ENCODE peak calls at places on chromosome 3, in seven cellular contexts. R is activated CD4-positive, alpha-beta T cell treated with anti-CD3 and anti-CD28 coated beads for 24 hours; V is stimulated activated CD4-positive, alpha-beta T cell treated with anti-CD3 and anti-CD28 coated beads, Interleukin-1b, Interleukin-23, amount 100 ng/mL, for 1 hour; K is A549; G is mammary epithelial cell; D is epithelial cell of prostate; L is fibroblast of the aortic adventitia. T is an unnamed sample.

GRCh38 chr3:148727242-148727641 is 29.5 kb downstream of the AGTR1 start:
- DNase-seq in R (no peak), V (no peak), K (peak), G (no peak), D (no peak), L (no peak), T (peak)

GRCh38 chr3:177528306-177529070 is 331.2 kb upstream of the TBL1XR1 start:
- DNase-seq in R (no peak), V (no peak), K (no peak), G (peak), D (no peak), L (no peak), T (no peak)

GRCh38 chr3:71695000-71695482 is 30.2 kb downstream of the EIF4E3 start:
- DNase-seq in R (no peak), V (no peak), K (no peak), G (no peak), D (no peak), L (no peak), T (no peak)

GRCh38 chr3:30581067-30581585 is 25.3 kb upstream of the TGFBR2 start:
- DNase-seq in R (no peak), V (no peak), K (no peak), G (no peak), D (no peak), L (no peak), T (no peak)

GRCh38 chr3:35254917-35255316 is 384.4 kb upstream of the ARPP21 start:
- DNase-seq in R (no peak), V (no peak), K (no peak), G (no peak), D (no peak), L (no peak), T (no peak)

GRCh38 chr3:187802928-187803259 is 57.6 kb upstream of the BCL6 start:
- DNase-seq in R (peak), V (peak), K (no peak), G (no peak), D (no peak), L (no peak), T (no peak)

GRCh38 chr3:13528217-13528801 is 20.6 kb upstream of the FBLN2 start:
- DNase-seq in R (no peak), V (no peak), K (peak), G (no peak), D (no peak), L (peak), T (no peak)

GRCh38 chr3:141486416-141486734 is 452 bp upstream of the RASA2 start:
- DNase-seq in R (no peak), V (no peak), K (no peak), G (peak), D (no peak), L (no peak), T (no peak)

GRCh38 chr3:98185180-98185579 is 18.7 kb downstream of the OR5H15 start:
- DNase-seq in R (no peak), V (no peak), K (peak), G (no peak), D (no peak), L (no peak), T (no peak)

GRCh38 chr3:28577941-28578340 is 229.3 kb upstream of the AZI2 start:
- DNase-seq in R (no peak), V (no peak), K (no peak), G (no peak), D (no peak), L (no peak), T (no peak)

GRCh38 chr3:2098398-2099027 is at the start of gene CNTN4:
- DNase-seq in R (no peak), V (no peak), K (peak), G (no peak), D (no peak), L (no peak), T (peak)

GRCh38 chr3:53145109-53146077 is 15.2 kb upstream of the RFT1 start:
- DNase-seq in R (no peak), V (no peak), K (peak), G (no peak), D (no peak), L (no peak), T (no peak)

GRCh38 chr3:122694966-122695365 is 14.3 kb downstream of the PARP14 start:
- DNase-seq in R (no peak), V (no peak), K (no peak), G (no peak), D (no peak), L (no peak), T (no peak)

GRCh38 chr3:130276203-130276803 is 69.2 kb upstream of the COL6A5 start:
- DNase-seq in R (no peak), V (no peak), K (peak), G (peak), D (peak), L (peak), T (no peak)

GRCh38 chr3:156184156-156184555 is 63.8 kb downstream of the KCNAB1 start:
- DNase-seq in R (no peak), V (no peak), K (no peak), G (no peak), D (no peak), L (no peak), T (no peak)

GRCh38 chr3:126760541-126760940 is 56.5 kb downstream of the CHCHD6 start:
- DNase-seq in R (no peak), V (no peak), K (no peak), G (peak), D (no peak), L (no peak), T (no peak)

GRCh38 chr3:7876741-7877297 is 624.8 kb upstream of the LMCD1 start:
- DNase-seq in R (peak), V (peak), K (no peak), G (no peak), D (no peak), L (peak), T (no peak)

GRCh38 chr3:61577760-61578159 is 16.4 kb downstream of the PTPRG start:
- DNase-seq in R (no peak), V (no peak), K (no peak), G (no peak), D (no peak), L (no peak), T (no peak)

GRCh38 chr3:140467104-140467577 is 210.7 kb upstream of the TRIM42 start:
- DNase-seq in R (no peak), V (no peak), K (peak), G (peak), D (peak), L (peak), T (no peak)

GRCh38 chr3:186901135-186901734 is 29.1 kb upstream of the ST6GAL1 start:
- DNase-seq in R (no peak), V (no peak), K (peak), G (no peak), D (no peak), L (peak), T (no peak)

GRCh38 chr3:132645058-132645457 is 14.6 kb downstream of the ACAD11 start:
- DNase-seq in R (no peak), V (no peak), K (no peak), G (no peak), D (no peak), L (no peak), T (no peak)

GRCh38 chr3:180229113-180229512 is 192.4 kb upstream of the PEX5L start:
- DNase-seq in R (no peak), V (no peak), K (no peak), G (no peak), D (no peak), L (no peak), T (no peak)

GRCh38 chr3:11626084-11626463 is 17.6 kb downstream of the VGLL4 start:
- DNase-seq in R (peak), V (no peak), K (no peak), G (no peak), D (no peak), L (no peak), T (no peak)

GRCh38 chr3:135792174-135792573 is 173.4 kb upstream of the PPP2R3A start:
- DNase-seq in R (no peak), V (no peak), K (peak), G (no peak), D (no peak), L (no peak), T (no peak)

GRCh38 chr3:193499152-193499551 is 55.5 kb downstream of the ATP13A4 start:
- DNase-seq in R (no peak), V (no peak), K (no peak), G (peak), D (no peak), L (no peak), T (no peak)

GRCh38 chr3:15490158-15490557 is 31.3 kb downstream of the COLQ start:
- DNase-seq in R (no peak), V (no peak), K (no peak), G (no peak), D (no peak), L (no peak), T (no peak)

GRCh38 chr3:57151021-57151449 is 14.1 kb downstream of the IL17RD start:
- DNase-seq in R (no peak), V (no peak), K (no peak), G (peak), D (no peak), L (peak), T (no peak)

GRCh38 chr3:30258426-30259392 is 347.7 kb upstream of the TGFBR2 start:
- DNase-seq in R (no peak), V (no peak), K (peak), G (no peak), D (no peak), L (no peak), T (no peak)

GRCh38 chr3:42546691-42547213 is 35.0 kb downstream of the SEC22C start:
- DNase-seq in R (no peak), V (no peak), K (no peak), G (no peak), D (no peak), L (no peak), T (no peak)

GRCh38 chr3:143769663-143770062 is 78.6 kb downstream of the SLC9A9 start:
- DNase-seq in R (no peak), V (no peak), K (no peak), G (no peak), D (no peak), L (peak), T (no peak)

GRCh38 chr3:190385835-190386688 is 1.9 kb upstream of the CLDN16 start:
- DNase-seq in R (no peak), V (no peak), K (peak), G (peak), D (peak), L (peak), T (no peak)

GRCh38 chr3:167880183-167880582 is 144.7 kb downstream of the SERPINI1 start:
- DNase-seq in R (no peak), V (no peak), K (no peak), G (no peak), D (no peak), L (no peak), T (no peak)

GRCh38 chr3:71064976-71065763 is 518.4 kb downstream of the FOXP1 start:
- DNase-seq in R (peak), V (peak), K (peak), G (peak), D (no peak), L (peak), T (peak)

GRCh38 chr3:108118038-108118727 is 27.4 kb upstream of the CD47 start:
- DNase-seq in R (no peak), V (no peak), K (no peak), G (no peak), D (no peak), L (no peak), T (no peak)

GRCh38 chr3:179272385-179272784 is 21.5 kb upstream of the KCNMB3 start:
- DNase-seq in R (no peak), V (no peak), K (peak), G (no peak), D (no peak), L (peak), T (no peak)

GRCh38 chr3:61875073-61875472 is 313.7 kb downstream of the PTPRG start:
- DNase-seq in R (no peak), V (no peak), K (no peak), G (no peak), D (no peak), L (peak), T (no peak)

GRCh38 chr3:51340311-51340829 is 44.7 kb upstream of the MANF start:
- DNase-seq in R (no peak), V (no peak), K (peak), G (peak), D (peak), L (peak), T (no peak)

GRCh38 chr3:176785207-176785606 is 412.1 kb downstream of the TBL1XR1 start:
- DNase-seq in R (no peak), V (no peak), K (no peak), G (no peak), D (no peak), L (no peak), T (no peak)

T was measured in left lobe of liver.